ENCODE peak calls at places on chromosomes 13 and 19, in ten cellular contexts. O is central memory CD4-positive, alpha-beta T cell; N is Right ventricle myocardium superior; T is CD8-positive, alpha-beta T cell; P is H1; V is hepatic stellate cell; L is NCI-H69; Y is NCI-H460; B is cardiac fibroblast; U is left colon. I is an unnamed sample.

GRCh38 chr19:12513531-12514061 is 29.0 kb upstream of the ZNF709 start:
- DNase-seq in V (no peak), L (no peak), B (no peak), O (no peak), U (no peak), T (no peak), Y (no peak), N (no peak), P (peak), I (no peak)

GRCh38 chr13:77878186-77878585 is 40.4 kb downstream of the EDNRB start:
- DNase-seq in Y (no peak), T (no peak), U (no peak), B (no peak), O (no peak), L (no peak), V (no peak), P (no peak), N (no peak), I (no peak)

GRCh38 chr13:53189162-53189561 is 160.5 kb downstream of the OLFM4 start:
- DNase-seq in B (no peak), P (no peak), U (no peak), O (no peak), N (no peak), Y (no peak), T (no peak), L (peak), V (no peak), I (no peak)

GRCh38 chr13:109871018-109871370 is 84.6 kb upstream of the IRS2 start:
- DNase-seq in N (no peak), P (no peak), Y (no peak), L (no peak), T (no peak), B (no peak), O (no peak), U (no peak), V (no peak), I (no peak)

GRCh38 chr13:91087276-91087675 is 260.2 kb upstream of the MIR17HG start:
- DNase-seq in T (no peak), N (no peak), U (no peak), L (no peak), O (no peak), Y (no peak), B (no peak), P (no peak), V (no peak), I (no peak)

GRCh38 chr19:2427323-2428026 is at the start of gene TIMM13:
- DNase-seq in Y (peak), O (peak), B (peak), L (peak), V (peak), T (peak), U (peak), N (peak), P (peak), I (peak)

GRCh38 chr13:36915106-36915505 is 4.9 kb downstream of the SMAD9 start:
- DNase-seq in N (no peak), B (no peak), V (no peak), U (no peak), L (peak), T (no peak), Y (no peak), P (no peak), O (no peak), I (no peak)

GRCh38 chr19:38650911-38651584 is 3.6 kb downstream of the ACTN4 start:
- DNase-seq in U (no peak), N (no peak), O (no peak), T (no peak), L (no peak), V (peak), P (no peak), Y (no peak), B (peak), I (no peak)

I was measured in activated T-helper 2 cell treated with anti-CD3 and anti-CD28 coated beads, Interferon-gamma antibody, Interleukin-2, Interleukin-4, amounts not matched to agents 10 μg/mL and 5 μg/mL and 100 μg/mL, durations not matched to agents 14 hours and 24 hours and 36 hours.